ENCODE peak calls at places on chromosomes 5 and 9, in four cellular contexts. K is psoas muscle, M is tibial artery, Q is kidney. W is an unnamed sample.
A peak's percentile ranks its signal among the peaks of the same experiment; 100 is the strongest.

GRCh38 chr5:136042665-136043121 is 13.9 kb downstream of the TGFBI start:
- DNase-seq in K (no peak), M (no peak), Q (no peak), W (no peak)

GRCh38 chr9:104028827-104029226 is 65.3 kb upstream of the SMC2 start:
- DNase-seq in K (no peak), M (no peak), Q (no peak), W (no peak)

GRCh38 chr5:126808619-126809018 is 31.7 kb downstream of the LMNB1 start:
- DNase-seq in K (no peak), M (no peak), Q (no peak), W (no peak)

GRCh38 chr5:98468188-98468869 is 305.1 kb upstream of the RGMB start:
- DNase-seq in K (no peak), M (no peak), Q (no peak), W (no peak)

GRCh38 chr9:33443047-33443446 is 4.3 kb downstream of the AQP3 start:
- DNase-seq in K (peak; percentile 26), M (no peak), Q (peak; percentile 90), W (no peak)

GRCh38 chr5:172833691-172834569 is at the start of gene ERGIC1:
- DNase-seq in K (peak; percentile 91), M (peak; percentile 84), Q (peak; percentile 95), W (peak; percentile 84)

GRCh38 chr5:93278876-93279275 is 302.1 kb downstream of the NR2F1-AS1 start:
- DNase-seq in K (no peak), M (no peak), Q (no peak), W (no peak)

GRCh38 chr5:19886123-19886921 is 101.7 kb downstream of the CDH18 start:
- DNase-seq in K (no peak), M (no peak), Q (no peak), W (no peak)

GRCh38 chr9:99296375-99296951 is 74.4 kb downstream of the SEC61B start:
- DNase-seq in K (peak; percentile 27), M (no peak), Q (peak; percentile 82), W (no peak)

GRCh38 chr5:37495668-37496067 is 116.5 kb downstream of the WDR70 start:
- DNase-seq in K (no peak), M (no peak), Q (no peak), W (no peak)

GRCh38 chr5:41961736-41962135 is 36.7 kb downstream of the FBXO4 start:
- DNase-seq in K (no peak), M (no peak), Q (no peak), W (no peak)

GRCh38 chr5:9782806-9783560 is 152.8 kb upstream of the TAS2R1 start:
- DNase-seq in K (no peak), M (no peak), Q (no peak), W (no peak)

GRCh38 chr5:136030956-136031611 is 2.3 kb downstream of the TGFBI start:
- DNase-seq in K (no peak), M (peak; percentile 19), Q (no peak), W (no peak)

GRCh38 chr5:73911761-73912393 is 285.9 kb downstream of the ARHGEF28 start:
- DNase-seq in K (no peak), M (no peak), Q (no peak), W (no peak)

GRCh38 chr9:20606637-20607036 is 15.7 kb downstream of the MLLT3 start:
- DNase-seq in K (no peak), M (no peak), Q (no peak), W (no peak)

GRCh38 chr5:148974638-148975330 is 88.1 kb downstream of the SH3TC2 start:
- DNase-seq in K (no peak), M (no peak), Q (no peak), W (no peak)

GRCh38 chr5:148972396-148972795 is 90.5 kb downstream of the SH3TC2 start:
- DNase-seq in K (no peak), M (no peak), Q (no peak), W (no peak)

GRCh38 chr5:148972958-148973357 is 89.9 kb downstream of the SH3TC2 start:
- DNase-seq in K (peak; percentile 36), M (peak; percentile 73), Q (no peak), W (peak; percentile 87)

GRCh38 chr5:148970876-148971275 is 92.0 kb downstream of the SH3TC2 start:
- DNase-seq in K (no peak), M (no peak), Q (no peak), W (no peak)

GRCh38 chr5:148973455-148973854 is 89.4 kb downstream of the SH3TC2 start:
- DNase-seq in K (no peak), M (no peak), Q (no peak), W (no peak)
- H3K4me1 ChIP-seq in K (peaks cover 59% of the 10 kb centered on the region), M (peaks cover 60% of the 10 kb centered on the region), Q (peaks cover 3% of the 10 kb centered on the region), W (peaks cover 37% of the 10 kb centered on the region)

GRCh38 chr5:100746730-100747129 is 156.4 kb downstream of the ST8SIA4 start:
- DNase-seq in K (no peak), M (no peak), Q (no peak), W (no peak)
- H3K4me1 ChIP-seq in K (no peaks in the 10 kb centered on the region), M (no peaks in the 10 kb centered on the region), Q (no peaks in the 10 kb centered on the region), W (no peaks in the 10 kb centered on the region)

GRCh38 chr5:105145152-105145551 is 1582.6 kb upstream of the NUDT12 start:
- DNase-seq in K (no peak), M (no peak), Q (peak; percentile 33), W (no peak)
- H3K4me1 ChIP-seq in K (no peaks in the 10 kb centered on the region), M (no peaks in the 10 kb centered on the region), Q (no peaks in the 10 kb centered on the region), W (no peaks in the 10 kb centered on the region)

GRCh38 chr5:140150201-140150600 is 24.5 kb downstream of the IGIP start:
- DNase-seq in K (no peak), M (no peak), Q (no peak), W (no peak)
- H3K4me1 ChIP-seq in K (peaks cover 11% of the 10 kb centered on the region), M (peaks cover 13% of the 10 kb centered on the region), Q (peaks cover 21% of the 10 kb centered on the region), W (peaks cover 12% of the 10 kb centered on the region)

GRCh38 chr5:140342896-140343295 is 3.5 kb downstream of the HBEGF start:
- DNase-seq in K (no peak), M (no peak), Q (no peak), W (no peak)
- H3K4me1 ChIP-seq in K (peaks cover 86% of the 10 kb centered on the region), M (peaks cover 51% of the 10 kb centered on the region), Q (peaks cover 20% of the 10 kb centered on the region), W (no peaks in the 10 kb centered on the region)

GRCh38 chr5:34487202-34487879 is 168.8 kb upstream of the RAI14 start:
- DNase-seq in K (no peak), M (peak; percentile 56), Q (no peak), W (no peak)
- H3K4me1 ChIP-seq in K (no peaks in the 10 kb centered on the region), M (peaks cover 54% of the 10 kb centered on the region), Q (peaks cover 6% of the 10 kb centered on the region), W (no peaks in the 10 kb centered on the region)

GRCh38 chr9:87973791-87974292 is 491 bp downstream of the CDK20 start:
- DNase-seq in K (no peak), M (no peak), Q (no peak), W (no peak)
- H3K4me1 ChIP-seq in K (no peaks in the 10 kb centered on the region), M (peaks cover 19% of the 10 kb centered on the region), Q (peaks cover 13% of the 10 kb centered on the region), W (peaks cover 22% of the 10 kb centered on the region)

W was measured in right atrium auricular region.